ENCODE peak calls at places on chromosomes 6 and 20, in six cellular contexts. J is cardiac muscle cell, R is WERI-Rb-1, A is psoas muscle, L is neural progenitor cell, S is endothelial cell of umbilical vein. Q is an unnamed sample. For H3K9me3, the result is how much of the 10 kb centered on the place peaks cover.

GRCh38 chr20:13221673-13222318 is 722 bp downstream of the ISM1 start:
- DNase-seq in J (peak), R (peak), A (peak), L (peak), S (peak), Q (peak)

GRCh38 chr6:47097092-47097945 is 55.2 kb upstream of the ADGRF1 start:
- DNase-seq in J (peak), R (peak), A (peak), L (peak), S (peak), Q (peak)

GRCh38 chr6:128518531-128519131 is 1.8 kb downstream of the PTPRK start:
- DNase-seq in J (no peak), R (no peak), A (no peak), L (no peak), S (peak), Q (peak)

GRCh38 chr20:51456511-51457280 is 85.8 kb downstream of the NFATC2 start:
- DNase-seq in J (peak), R (no peak), A (peak), L (peak), S (peak), Q (peak)

GRCh38 chr20:31684153-31685003 is 38.3 kb downstream of the BCL2L1 start:
- DNase-seq in J (no peak), R (no peak), A (no peak), L (no peak), S (no peak), Q (peak)

GRCh38 chr20:53736757-53737403 is 143.2 kb upstream of the ZNF217 start:
- DNase-seq in J (peak), R (peak), A (no peak), L (no peak), S (peak), Q (peak)

GRCh38 chr20:58384821-58385220 is 4.2 kb upstream of the VAPB start:
- DNase-seq in J (no peak), R (no peak), A (no peak), L (no peak), S (no peak), Q (no peak)

GRCh38 chr6:42813906-42814444 is 32.1 kb downstream of the BICRAL start:
- DNase-seq in J (no peak), R (no peak), A (no peak), L (no peak), S (no peak), Q (no peak)

GRCh38 chr6:158160932-158161539 is 7.0 kb downstream of the SERAC1 start:
- DNase-seq in J (peak), R (no peak), A (no peak), L (no peak), S (no peak), Q (no peak)

GRCh38 chr20:49230021-49230420 is 10.8 kb downstream of the DDX27 start:
- DNase-seq in J (no peak), R (peak), A (no peak), L (no peak), S (no peak), Q (no peak)

GRCh38 chr20:62885808-62886708 is 24.4 kb upstream of the TCFL5 start:
- DNase-seq in J (no peak), R (no peak), A (peak), L (no peak), S (no peak), Q (no peak)

GRCh38 chr20:49207071-49207470 is 12.1 kb upstream of the DDX27 start:
- DNase-seq in J (no peak), R (no peak), A (no peak), L (no peak), S (no peak), Q (peak)

GRCh38 chr6:105890521-105891244 is 195.5 kb upstream of the PRDM1 start:
- DNase-seq in J (no peak), R (no peak), A (no peak), L (no peak), S (no peak), Q (peak)

GRCh38 chr20:10360878-10361277 is 73.1 kb downstream of the MKKS start:
- DNase-seq in J (no peak), R (no peak), A (no peak), L (no peak), S (no peak), Q (no peak)

GRCh38 chr20:32582659-32583580 is 2.2 kb downstream of the NOL4L start:
- DNase-seq in J (peak), R (peak), A (no peak), L (peak), S (no peak), Q (no peak)

GRCh38 chr6:33053230-33053629 is 20.2 kb downstream of the HLA-DPA1 start:
- DNase-seq in J (peak), R (no peak), A (no peak), L (no peak), S (no peak), Q (no peak)

GRCh38 chr6:26273673-26274595 is 91.1 kb upstream of the BTN3A2 start:
- DNase-seq in J (peak), R (no peak), A (no peak), L (no peak), S (peak), Q (no peak)

GRCh38 chr6:14612016-14612415 is 494.4 kb downstream of the CD83 start:
- DNase-seq in J (peak), R (no peak), A (no peak), L (no peak), S (no peak), Q (peak)

GRCh38 chr20:47273591-47274235 is 82.8 kb downstream of the ZMYND8 start:
- DNase-seq in J (peak), R (no peak), A (no peak), L (no peak), S (no peak), Q (no peak)

GRCh38 chr20:12535770-12536169 is 473.0 kb upstream of the SPTLC3 start:
- DNase-seq in J (no peak), R (no peak), A (no peak), L (no peak), S (no peak), Q (no peak)

GRCh38 chr6:44679906-44680698 is 292.6 kb downstream of the CDC5L start:
- DNase-seq in J (no peak), R (no peak), A (no peak), L (no peak), S (no peak), Q (no peak)

GRCh38 chr6:148044261-148044731 is 298.3 kb upstream of the SASH1 start:
- DNase-seq in J (no peak), R (no peak), A (no peak), L (no peak), S (no peak), Q (peak)

GRCh38 chr6:24545691-24546090 is 50.9 kb downstream of the ALDH5A1 start:
- DNase-seq in J (no peak), R (no peak), A (no peak), L (no peak), S (no peak), Q (peak)

GRCh38 chr20:48008850-48009535 is 223.7 kb upstream of the SULF2 start:
- DNase-seq in J (peak), R (no peak), A (no peak), L (no peak), S (no peak), Q (no peak)

GRCh38 chr6:108286366-108286765 is 8.5 kb upstream of the AFG1L start:
- DNase-seq in J (no peak), R (no peak), A (no peak), L (no peak), S (no peak), Q (no peak)

GRCh38 chr20:37337208-37337955 is 8.6 kb upstream of the SRC start:
- DNase-seq in J (no peak), R (no peak), A (no peak), L (no peak), S (no peak), Q (no peak)

GRCh38 chr6:54846243-54846856 is at the start of gene FAM83B:
- DNase-seq in J (peak), R (peak), A (peak), L (peak), S (no peak), Q (no peak)

GRCh38 chr20:49877254-49877990 is 37.9 kb downstream of the SPATA2 start:
- DNase-seq in J (no peak), R (no peak), A (no peak), L (no peak), S (no peak), Q (no peak)

GRCh38 chr6:98044168-98044567 is 761.2 kb upstream of the MMS22L start:
- DNase-seq in J (no peak), R (no peak), A (no peak), L (no peak), S (no peak), Q (no peak)

GRCh38 chr20:25308671-25309394 is 60.9 kb downstream of the PYGB start:
- DNase-seq in J (peak), R (no peak), A (no peak), L (no peak), S (no peak), Q (peak)

GRCh38 chr6:42138630-42139619 is 3.5 kb downstream of the C6orf132 start:
- DNase-seq in J (peak), R (peak), A (no peak), L (peak), S (peak), Q (peak)

GRCh38 chr20:10877345-10877744 is 203.5 kb upstream of the JAG1 start:
- DNase-seq in J (peak), R (no peak), A (peak), L (peak), S (no peak), Q (no peak)

GRCh38 chr6:132675749-132676148 is 16.8 kb upstream of the TAAR1 start:
- DNase-seq in J (no peak), R (no peak), A (no peak), L (no peak), S (no peak), Q (no peak)

GRCh38 chr6:135638108-135638507 is 140.6 kb upstream of the AHI1 start:
- DNase-seq in J (no peak), R (no peak), A (no peak), L (no peak), S (no peak), Q (no peak)

GRCh38 chr20:36378686-36379085 is 72.5 kb downstream of the DLGAP4 start:
- DNase-seq in J (no peak), R (no peak), A (no peak), L (no peak), S (no peak), Q (no peak)

GRCh38 chr6:34359438-34360158 is 32.9 kb downstream of the NUDT3 start:
- DNase-seq in J (no peak), R (no peak), A (no peak), L (no peak), S (no peak), Q (peak)

GRCh38 chr20:31476648-31477220 is 1.6 kb downstream of the REM1 start:
- DNase-seq in J (peak), R (no peak), A (no peak), L (no peak), S (no peak), Q (no peak)

GRCh38 chr20:4961746-4962145 is 39.6 kb downstream of the SLC23A2 start:
- DNase-seq in J (peak), R (no peak), A (no peak), L (no peak), S (no peak), Q (no peak)

GRCh38 chr6:129515004-129515403 is 195.0 kb downstream of the ARHGAP18 start:
- DNase-seq in J (no peak), R (no peak), A (no peak), L (no peak), S (no peak), Q (no peak)

DNA sequence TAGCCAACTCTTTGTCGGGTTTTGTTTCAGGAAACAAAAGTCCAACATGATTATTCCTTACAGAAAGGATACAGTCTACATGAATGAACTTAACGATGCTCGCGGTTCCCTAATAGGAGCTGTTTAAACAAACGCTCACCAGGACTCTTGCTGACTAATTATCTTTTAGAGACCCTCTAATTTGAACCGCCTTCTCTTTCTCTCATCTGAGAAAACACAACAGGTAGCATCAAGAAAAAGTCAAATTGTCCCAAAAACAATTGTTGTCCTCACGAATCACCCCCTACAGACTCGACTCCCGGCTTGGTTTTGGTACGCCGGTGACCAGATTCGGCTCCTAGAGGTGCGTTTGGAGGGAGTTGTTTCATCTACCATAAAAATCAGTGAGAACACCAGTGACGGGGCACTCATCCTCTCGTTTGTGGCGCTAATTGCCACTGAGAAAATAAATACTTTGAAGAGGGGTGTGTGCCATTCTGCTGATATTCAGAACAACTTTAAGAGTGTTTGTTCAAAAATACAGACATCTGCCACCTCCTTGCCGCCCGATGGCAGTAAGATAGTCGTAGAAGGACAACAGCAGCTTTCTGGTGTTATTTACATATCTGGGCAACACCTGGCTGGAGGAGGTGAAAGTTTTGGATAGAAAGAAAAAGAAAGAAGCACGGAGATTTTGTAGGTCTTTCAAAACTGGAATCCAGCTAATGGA is 1.1 kb upstream of the SIM1 start:
- DNase-seq in J (no peak), R (no peak), A (no peak), L (peak), S (no peak), Q (no peak)
- H3K4me3 ChIP-seq in J (no peak), R (peak), A (peak), L (peak), S (no peak), Q (no peak)

DNA sequence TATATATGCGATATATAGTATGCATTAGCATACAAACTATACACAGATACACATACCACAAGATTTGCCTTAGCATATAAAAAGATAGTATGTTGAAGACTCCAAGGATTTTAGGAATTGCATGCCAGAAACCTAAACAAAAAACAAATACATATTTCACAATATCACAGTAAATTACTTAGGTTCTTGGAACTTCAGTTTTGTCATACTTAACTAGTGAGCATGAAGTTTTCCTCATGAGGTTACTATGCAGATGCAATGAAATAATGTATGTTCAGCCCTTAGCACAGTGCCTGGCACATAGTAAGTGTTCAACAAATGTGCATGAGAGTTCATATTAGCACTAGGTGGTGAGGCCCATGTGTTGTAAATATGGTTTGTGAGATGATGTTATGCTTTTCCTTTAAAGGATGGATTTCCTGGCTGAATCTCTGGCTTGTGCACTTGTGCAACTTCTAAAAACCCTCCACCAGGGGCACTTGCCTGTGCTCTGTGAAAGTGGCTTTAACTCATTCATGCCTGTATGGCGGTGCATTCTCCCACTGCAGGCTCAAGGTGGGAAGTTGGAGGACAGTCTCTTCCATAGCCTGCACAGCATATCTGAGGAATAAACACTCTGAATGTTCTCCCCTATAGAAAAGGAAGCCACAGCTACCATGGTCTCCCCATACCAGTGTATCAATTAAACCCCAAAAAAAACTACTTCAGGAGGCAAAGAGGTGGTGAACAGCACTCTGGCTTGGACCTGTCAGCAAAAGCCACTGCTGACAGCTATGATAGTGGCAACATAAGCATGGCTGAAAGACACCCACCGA is 624.1 kb upstream of the CDH4 start:
- DNase-seq in J (no peak), R (no peak), A (no peak), L (peak), S (no peak), Q (no peak)
- H3K9me3 ChIP-seq in J (under half), R (under half), A (under half), L (under half), S (under half), Q (under half)

GRCh38 chr6:165689699-165690098 is 26.7 kb upstream of the PDE10A start:
- DNase-seq in J (peak), R (no peak), A (no peak), L (no peak), S (no peak), Q (no peak)
- TF ChIP-seq CTCF in J (no peak), R (no peak), A (no peak), L (no peak), S (no peak), Q (no peak)

GRCh38 chr6:8065519-8065911 is 1.3 kb upstream of the BLOC1S5 start:
- DNase-seq in J (no peak), R (no peak), A (no peak), L (no peak), S (no peak), Q (no peak)

GRCh38 chr6:8061736-8062135 is 2.5 kb downstream of the BLOC1S5 start:
- DNase-seq in J (no peak), R (no peak), A (no peak), L (no peak), S (no peak), Q (no peak)

GRCh38 chr6:8066108-8066507 is 1.9 kb upstream of the BLOC1S5 start:
- DNase-seq in J (no peak), R (no peak), A (no peak), L (no peak), S (no peak), Q (no peak)

GRCh38 chr6:8063762-8064637 is at the start of gene BLOC1S5:
- DNase-seq in J (peak), R (peak), A (peak), L (peak), S (peak), Q (peak)

GRCh38 chr6:8064638-8065518 is 689 bp upstream of the BLOC1S5 start:
- DNase-seq in J (no peak), R (no peak), A (no peak), L (no peak), S (no peak), Q (no peak)
- H3K4me3 ChIP-seq in J (no peak), R (peak), A (peak), L (peak), S (no peak), Q (peak)

DNA sequence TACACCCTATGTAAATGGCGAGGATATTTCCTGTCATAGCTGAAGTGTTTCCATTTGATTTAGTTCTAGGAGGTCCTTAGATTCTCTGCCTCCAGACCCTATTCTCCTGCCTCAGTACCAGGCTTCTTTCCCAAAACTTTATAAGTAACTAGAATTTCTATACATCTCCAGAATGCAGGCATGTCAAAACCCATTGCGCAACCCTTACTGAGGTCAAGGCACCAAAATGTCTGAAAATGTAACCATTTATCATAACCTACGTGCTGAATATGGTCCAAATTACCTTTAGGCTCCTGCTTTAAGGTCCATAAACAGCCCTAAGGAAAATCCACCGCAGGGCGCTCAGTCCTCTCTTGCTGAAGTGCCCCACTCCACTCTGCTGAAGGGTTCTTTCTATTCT is 37.5 kb upstream of the MC3R start:
- DNase-seq in J (no peak), R (no peak), A (no peak), L (no peak), S (no peak), Q (no peak)
- H3K9me3 ChIP-seq in J (under half), R (under half), A (under half), L (under half), S (under half), Q (under half)

GRCh38 chr6:109455502-109456282 is at the start of gene MICAL1:
- DNase-seq in J (peak), R (peak), A (peak), L (peak), S (peak), Q (peak)
- TF ChIP-seq CTCF in J (peak), R (peak), A (peak), L (peak), S (peak), Q (no peak)